ENCODE peak calls at places on chromosomes 1 and 21, in seven cellular contexts. One of them, this sample, is unnamed.

GRCh38 chr1:240492832-240493440 is 119.0 kb downstream of the GREM2 start:
- DNase-seq in IMR-90: peak
- DNase-seq in K562: peak
- DNase-seq in HCT116: no peak
- DNase-seq in GM12878: no peak
- DNase-seq in H1: peak
- DNase-seq in HepG2: no peak
- DNase-seq in this sample: peak

GRCh38 chr1:94925561-94926364 is 1.1 kb downstream of the CNN3 start:
- DNase-seq in IMR-90: peak
- DNase-seq in K562: no peak
- DNase-seq in HCT116: peak
- DNase-seq in GM12878: peak
- DNase-seq in H1: peak
- DNase-seq in HepG2: peak
- DNase-seq in this sample: peak

GRCh38 chr1:192401832-192402231 is 85.0 kb downstream of the RGS21 start:
- DNase-seq in IMR-90: peak
- DNase-seq in K562: no peak
- DNase-seq in HCT116: no peak
- DNase-seq in GM12878: no peak
- DNase-seq in H1: no peak
- DNase-seq in HepG2: no peak
- DNase-seq in this sample: no peak

GRCh38 chr1:202576816-202577215 is 133.4 kb downstream of the SYT2 start:
- DNase-seq in IMR-90: peak
- DNase-seq in K562: no peak
- DNase-seq in HCT116: no peak
- DNase-seq in GM12878: no peak
- DNase-seq in H1: no peak
- DNase-seq in HepG2: peak
- DNase-seq in this sample: no peak

GRCh38 chr1:17523487-17524029 is 15.9 kb upstream of the ARHGEF10L start:
- DNase-seq in IMR-90: no peak
- DNase-seq in K562: no peak
- DNase-seq in HCT116: peak
- DNase-seq in GM12878: no peak
- DNase-seq in H1: no peak
- DNase-seq in HepG2: no peak
- DNase-seq in this sample: no peak

GRCh38 chr1:19949016-19949415 is 25.6 kb upstream of the PLA2G2E start:
- DNase-seq in IMR-90: peak
- DNase-seq in K562: no peak
- DNase-seq in HCT116: peak
- DNase-seq in GM12878: no peak
- DNase-seq in H1: no peak
- DNase-seq in HepG2: peak
- DNase-seq in this sample: peak

GRCh38 chr1:208808301-208808700 is 564.1 kb upstream of the PLXNA2 start:
- DNase-seq in IMR-90: no peak
- DNase-seq in K562: no peak
- DNase-seq in HCT116: no peak
- DNase-seq in GM12878: no peak
- DNase-seq in H1: no peak
- DNase-seq in HepG2: no peak
- DNase-seq in this sample: no peak

GRCh38 chr1:38865112-38865715 is 5.6 kb upstream of the RRAGC start:
- DNase-seq in IMR-90: no peak
- DNase-seq in K562: no peak
- DNase-seq in HCT116: no peak
- DNase-seq in GM12878: no peak
- DNase-seq in H1: no peak
- DNase-seq in HepG2: no peak
- DNase-seq in this sample: no peak

GRCh38 chr1:41901551-41901950 is 17.2 kb downstream of the HIVEP3 start:
- DNase-seq in IMR-90: no peak
- DNase-seq in K562: no peak
- DNase-seq in HCT116: no peak
- DNase-seq in GM12878: no peak
- DNase-seq in H1: no peak
- DNase-seq in HepG2: no peak
- DNase-seq in this sample: no peak

GRCh38 chr1:41632788-41633575 is 148.5 kb upstream of the EDN2 start:
- DNase-seq in IMR-90: no peak
- DNase-seq in K562: no peak
- DNase-seq in HCT116: no peak
- DNase-seq in GM12878: no peak
- DNase-seq in H1: no peak
- DNase-seq in HepG2: no peak
- DNase-seq in this sample: no peak

GRCh38 chr1:244325056-244325764 is 126.5 kb downstream of the ADSS2 start:
- DNase-seq in IMR-90: peak
- DNase-seq in K562: peak
- DNase-seq in HCT116: no peak
- DNase-seq in GM12878: peak
- DNase-seq in H1: no peak
- DNase-seq in HepG2: no peak
- DNase-seq in this sample: no peak

GRCh38 chr21:37848721-37849490 is 67.4 kb downstream of the KCNJ6 start:
- DNase-seq in IMR-90: no peak
- DNase-seq in K562: no peak
- DNase-seq in HCT116: no peak
- DNase-seq in GM12878: no peak
- DNase-seq in H1: no peak
- DNase-seq in HepG2: no peak
- DNase-seq in this sample: no peak

GRCh38 chr1:30664103-30664755 is 59.2 kb downstream of the MATN1 start:
- DNase-seq in IMR-90: no peak
- DNase-seq in K562: no peak
- DNase-seq in HCT116: no peak
- DNase-seq in GM12878: no peak
- DNase-seq in H1: no peak
- DNase-seq in HepG2: no peak
- DNase-seq in this sample: no peak

GRCh38 chr1:119713039-119713537 is 1.4 kb downstream of the PHGDH start:
- DNase-seq in IMR-90: peak
- DNase-seq in K562: no peak
- DNase-seq in HCT116: no peak
- DNase-seq in GM12878: no peak
- DNase-seq in H1: peak
- DNase-seq in HepG2: no peak
- DNase-seq in this sample: no peak

GRCh38 chr1:44512313-44512885 is 107.3 kb downstream of the RNF220 start:
- DNase-seq in IMR-90: no peak
- DNase-seq in K562: no peak
- DNase-seq in HCT116: no peak
- DNase-seq in GM12878: no peak
- DNase-seq in H1: no peak
- DNase-seq in HepG2: no peak
- DNase-seq in this sample: no peak

GRCh38 chr1:21866629-21867009 is 54.6 kb downstream of the LDLRAD2 start:
- DNase-seq in IMR-90: no peak
- DNase-seq in K562: no peak
- DNase-seq in HCT116: no peak
- DNase-seq in GM12878: no peak
- DNase-seq in H1: no peak
- DNase-seq in HepG2: no peak
- DNase-seq in this sample: no peak
- TF ChIP-seq CEBPB in IMR-90: no peak
- TF ChIP-seq CEBPB in K562: no peak
- TF ChIP-seq CEBPB in HCT116: no peak
- TF ChIP-seq CEBPB in GM12878: no peak
- TF ChIP-seq CEBPB in H1: no peak
- TF ChIP-seq CEBPB in HepG2: no peak
- TF ChIP-seq CEBPB in this sample: no peak

GRCh38 chr1:24933468-24933867 is 3.4 kb upstream of the RUNX3 start:
- DNase-seq in IMR-90: no peak
- DNase-seq in K562: no peak
- DNase-seq in HCT116: no peak
- DNase-seq in GM12878: no peak
- DNase-seq in H1: peak
- DNase-seq in HepG2: no peak
- DNase-seq in this sample: no peak

GRCh38 chr1:24930703-24931480 is 816 bp upstream of the RUNX3 start:
- DNase-seq in IMR-90: no peak
- DNase-seq in K562: no peak
- DNase-seq in HCT116: no peak
- DNase-seq in GM12878: no peak
- DNase-seq in H1: peak
- DNase-seq in HepG2: no peak
- DNase-seq in this sample: no peak

GRCh38 chr1:24931481-24932221 is 1.6 kb upstream of the RUNX3 start:
- DNase-seq in IMR-90: no peak
- DNase-seq in K562: no peak
- DNase-seq in HCT116: no peak
- DNase-seq in GM12878: no peak
- DNase-seq in H1: peak
- DNase-seq in HepG2: no peak
- DNase-seq in this sample: no peak

GRCh38 chr1:24932725-24933294 is 2.7 kb upstream of the RUNX3 start:
- DNase-seq in IMR-90: no peak
- DNase-seq in K562: no peak
- DNase-seq in HCT116: no peak
- DNase-seq in GM12878: no peak
- DNase-seq in H1: no peak
- DNase-seq in HepG2: no peak
- DNase-seq in this sample: no peak

GRCh38 chr1:24932284-24932683 is 2.2 kb upstream of the RUNX3 start:
- DNase-seq in IMR-90: no peak
- DNase-seq in K562: peak
- DNase-seq in HCT116: peak
- DNase-seq in GM12878: no peak
- DNase-seq in H1: peak
- DNase-seq in HepG2: no peak
- DNase-seq in this sample: peak
- TF ChIP-seq CEBPB in IMR-90: no peak
- TF ChIP-seq CEBPB in K562: no peak
- TF ChIP-seq CEBPB in HCT116: no peak
- TF ChIP-seq CEBPB in GM12878: no peak
- TF ChIP-seq CEBPB in H1: no peak
- TF ChIP-seq CEBPB in HepG2: no peak
- TF ChIP-seq CEBPB in this sample: no peak

GRCh38 chr1:172343246-172344099 is 77.0 kb upstream of the C1orf105 start:
- DNase-seq in IMR-90: peak
- DNase-seq in K562: no peak
- DNase-seq in HCT116: no peak
- DNase-seq in GM12878: no peak
- DNase-seq in H1: no peak
- DNase-seq in HepG2: no peak
- DNase-seq in this sample: no peak
- TF ChIP-seq CEBPB in IMR-90: no peak
- TF ChIP-seq CEBPB in K562: no peak
- TF ChIP-seq CEBPB in HCT116: no peak
- TF ChIP-seq CEBPB in GM12878: no peak
- TF ChIP-seq CEBPB in H1: no peak
- TF ChIP-seq CEBPB in HepG2: no peak
- TF ChIP-seq CEBPB in this sample: no peak

GRCh38 chr1:171872430-171872829 is 31.1 kb downstream of the DNM3 start:
- DNase-seq in IMR-90: no peak
- DNase-seq in K562: no peak
- DNase-seq in HCT116: no peak
- DNase-seq in GM12878: no peak
- DNase-seq in H1: no peak
- DNase-seq in HepG2: no peak
- DNase-seq in this sample: no peak
- TF ChIP-seq CEBPB in IMR-90: no peak
- TF ChIP-seq CEBPB in K562: no peak
- TF ChIP-seq CEBPB in HCT116: no peak
- TF ChIP-seq CEBPB in GM12878: no peak
- TF ChIP-seq CEBPB in H1: no peak
- TF ChIP-seq CEBPB in HepG2: no peak
- TF ChIP-seq CEBPB in this sample: no peak

GRCh38 chr1:221415626-221416025 is 326.3 kb downstream of the DUSP10 start:
- DNase-seq in IMR-90: no peak
- DNase-seq in K562: no peak
- DNase-seq in HCT116: no peak
- DNase-seq in GM12878: no peak
- DNase-seq in H1: no peak
- DNase-seq in HepG2: no peak
- DNase-seq in this sample: no peak

GRCh38 chr1:221416723-221417122 is 325.2 kb downstream of the DUSP10 start:
- DNase-seq in IMR-90: no peak
- DNase-seq in K562: no peak
- DNase-seq in HCT116: no peak
- DNase-seq in GM12878: no peak
- DNase-seq in H1: no peak
- DNase-seq in HepG2: no peak
- DNase-seq in this sample: no peak

GRCh38 chr1:221418346-221418745 is 323.5 kb downstream of the DUSP10 start:
- DNase-seq in IMR-90: peak
- DNase-seq in K562: no peak
- DNase-seq in HCT116: no peak
- DNase-seq in GM12878: no peak
- DNase-seq in H1: no peak
- DNase-seq in HepG2: no peak
- DNase-seq in this sample: no peak

GRCh38 chr1:221419513-221420088 is 322.3 kb downstream of the DUSP10 start:
- DNase-seq in IMR-90: peak
- DNase-seq in K562: no peak
- DNase-seq in HCT116: no peak
- DNase-seq in GM12878: no peak
- DNase-seq in H1: no peak
- DNase-seq in HepG2: no peak
- DNase-seq in this sample: no peak
- TF ChIP-seq CEBPB in IMR-90: peak
- TF ChIP-seq CEBPB in K562: no peak
- TF ChIP-seq CEBPB in HCT116: no peak
- TF ChIP-seq CEBPB in GM12878: no peak
- TF ChIP-seq CEBPB in H1: no peak
- TF ChIP-seq CEBPB in HepG2: no peak
- TF ChIP-seq CEBPB in this sample: no peak

GRCh38 chr21:23858878-23859277 is 1748.4 kb downstream of the MRPL39 start:
- DNase-seq in IMR-90: no peak
- DNase-seq in K562: peak
- DNase-seq in HCT116: no peak
- DNase-seq in GM12878: no peak
- DNase-seq in H1: no peak
- DNase-seq in HepG2: no peak
- DNase-seq in this sample: no peak
- TF ChIP-seq CEBPB in IMR-90: no peak
- TF ChIP-seq CEBPB in K562: no peak
- TF ChIP-seq CEBPB in HCT116: no peak
- TF ChIP-seq CEBPB in GM12878: no peak
- TF ChIP-seq CEBPB in H1: no peak
- TF ChIP-seq CEBPB in HepG2: no peak
- TF ChIP-seq CEBPB in this sample: no peak

GRCh38 chr1:228838717-228839500 is 103.6 kb downstream of the RHOU start:
- DNase-seq in IMR-90: peak
- DNase-seq in K562: no peak
- DNase-seq in HCT116: no peak
- DNase-seq in GM12878: no peak
- DNase-seq in H1: peak
- DNase-seq in HepG2: peak
- DNase-seq in this sample: peak
- TF ChIP-seq CEBPB in IMR-90: no peak
- TF ChIP-seq CEBPB in K562: no peak
- TF ChIP-seq CEBPB in HCT116: no peak
- TF ChIP-seq CEBPB in GM12878: no peak
- TF ChIP-seq CEBPB in H1: no peak
- TF ChIP-seq CEBPB in HepG2: no peak
- TF ChIP-seq CEBPB in this sample: no peak

This sample was measured in A549.